ENCODE peak calls at places on chromosomes 11 and 22, in nine cellular contexts. M is endodermal cell, P is dorsolateral prefrontal cortex, X is fibroblast of villous mesenchyme, V is heart left ventricle, H is lower lobe of right lung, R is AG09319, Z is left ventricle myocardium inferior, I is fibroblast of the aortic adventitia. G is an unnamed sample.

GRCh38 chr11:1153951-1154487 is 3.7 kb upstream of the MUC5AC start:
- DNase-seq in M (peak), P (peak), X (peak), V (peak), H (peak), R (peak), Z (no peak), I (peak), G (peak)

GRCh38 chr11:68870470-68870869 is 28.8 kb upstream of the CPT1A start:
- DNase-seq in M (no peak), P (no peak), X (peak), V (no peak), H (no peak), R (no peak), Z (no peak), I (peak), G (no peak)

GRCh38 chr22:44739024-44739423 is 13.4 kb upstream of the ARHGAP8 start:
- DNase-seq in M (no peak), P (no peak), X (no peak), V (no peak), H (no peak), R (no peak), Z (no peak), I (no peak), G (no peak)

GRCh38 chr22:45226681-45227186 is 14.0 kb downstream of the KIAA0930 start:
- DNase-seq in M (peak), P (peak), X (no peak), V (no peak), H (peak), R (no peak), Z (no peak), I (peak), G (no peak)

GRCh38 chr11:36018967-36019596 is 75.2 kb downstream of the LDLRAD3 start:
- DNase-seq in M (no peak), P (no peak), X (no peak), V (no peak), H (no peak), R (no peak), Z (no peak), I (no peak), G (no peak)

GRCh38 chr11:74980627-74981026 is 8.1 kb upstream of the NEU3 start:
- DNase-seq in M (no peak), P (no peak), X (no peak), V (no peak), H (no peak), R (no peak), Z (no peak), I (no peak), G (no peak)

GRCh38 chr22:37212174-37212906 is at the start of gene SSTR3:
- DNase-seq in M (peak), P (no peak), X (no peak), V (no peak), H (peak), R (no peak), Z (no peak), I (no peak), G (peak)

GRCh38 chr11:73288873-73289707 is 17.0 kb downstream of the P2RY6 start:
- DNase-seq in M (peak), P (peak), X (peak), V (peak), H (peak), R (peak), Z (peak), I (peak), G (peak)

GRCh38 chr22:37659066-37659896 is 758 bp downstream of the PDXP start:
- DNase-seq in M (no peak), P (no peak), X (no peak), V (no peak), H (peak), R (no peak), Z (no peak), I (no peak), G (no peak)

GRCh38 chr22:49052023-49052538 is 775.6 kb downstream of the BRD1 start:
- DNase-seq in M (peak), P (no peak), X (no peak), V (no peak), H (no peak), R (no peak), Z (no peak), I (no peak), G (no peak)

GRCh38 chr22:30411780-30412179 is 13.8 kb upstream of the MTFP1 start:
- DNase-seq in M (no peak), P (no peak), X (no peak), V (no peak), H (no peak), R (no peak), Z (no peak), I (no peak), G (no peak)

GRCh38 chr11:102840018-102840417 is 3.4 kb downstream of the MMP3 start:
- DNase-seq in M (no peak), P (no peak), X (no peak), V (no peak), H (no peak), R (no peak), Z (no peak), I (no peak), G (no peak)

GRCh38 chr11:13238879-13239514 is 38.6 kb upstream of the BMAL1 start:
- DNase-seq in M (peak), P (peak), X (peak), V (no peak), H (peak), R (no peak), Z (peak), I (peak), G (no peak)

GRCh38 chr11:75667831-75668507 is 869 bp downstream of the MAP6 start:
- DNase-seq in M (peak), P (peak), X (no peak), V (peak), H (peak), R (no peak), Z (peak), I (peak), G (no peak)

GRCh38 chr22:29716814-29717213 is 3.0 kb upstream of the CABP7 start:
- DNase-seq in M (peak), P (peak), X (peak), V (no peak), H (peak), R (peak), Z (peak), I (peak), G (no peak)

GRCh38 chr11:129888451-129888850 is 6.9 kb downstream of the NFRKB start:
- DNase-seq in M (no peak), P (no peak), X (no peak), V (no peak), H (no peak), R (no peak), Z (no peak), I (no peak), G (no peak)

GRCh38 chr11:71397328-71397860 is 50.8 kb downstream of the DHCR7 start:
- DNase-seq in M (no peak), P (no peak), X (no peak), V (no peak), H (no peak), R (no peak), Z (no peak), I (no peak), G (no peak)

GRCh38 chr22:32204211-32204855 is 540 bp downstream of the RFPL2 start:
- DNase-seq in M (peak), P (no peak), X (no peak), V (no peak), H (no peak), R (no peak), Z (no peak), I (peak), G (no peak)

DNA sequence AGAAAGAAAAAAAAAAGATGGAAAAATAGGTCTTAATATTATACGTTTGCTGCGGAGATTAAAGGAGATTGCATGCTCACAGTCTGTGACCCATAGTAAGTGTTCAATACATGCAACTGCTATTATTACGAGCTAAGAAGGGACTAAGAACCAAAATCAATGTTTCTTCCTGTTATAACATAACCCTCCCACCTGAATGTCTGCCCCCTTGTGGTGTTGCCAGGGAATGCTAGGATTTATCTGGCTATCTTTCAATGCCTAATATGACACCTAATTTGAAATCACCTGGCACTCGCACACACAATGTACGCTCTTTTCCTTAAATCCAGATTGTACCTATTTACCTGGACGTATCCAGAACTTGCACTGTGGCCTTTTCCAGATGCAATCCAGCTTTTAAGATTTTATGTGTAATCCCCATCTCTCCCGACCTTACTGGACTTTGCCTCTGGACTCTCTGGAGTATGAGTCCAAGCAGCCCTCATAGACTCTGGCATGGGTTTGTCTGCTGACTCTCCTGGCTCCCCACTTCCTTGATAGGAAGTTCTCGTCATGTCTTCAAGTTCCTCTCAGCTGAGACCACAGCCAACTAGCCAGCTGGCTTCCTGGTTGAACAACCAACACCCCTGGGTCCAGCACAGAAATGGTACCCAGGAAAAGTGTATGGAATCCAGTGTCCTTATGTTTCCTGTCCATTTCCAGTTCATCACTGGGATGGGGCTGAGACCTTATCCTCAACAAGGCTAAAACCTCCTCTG is 151.5 kb downstream of the CCDC34 start:
- DNase-seq in M (peak), P (no peak), X (no peak), V (no peak), H (no peak), R (no peak), Z (peak), I (no peak), G (no peak)
- TF ChIP-seq CTCF in M (peak), P (no peak), X (peak), V (peak), H (peak), R (peak), Z (peak), I (peak), G (peak)

DNA sequence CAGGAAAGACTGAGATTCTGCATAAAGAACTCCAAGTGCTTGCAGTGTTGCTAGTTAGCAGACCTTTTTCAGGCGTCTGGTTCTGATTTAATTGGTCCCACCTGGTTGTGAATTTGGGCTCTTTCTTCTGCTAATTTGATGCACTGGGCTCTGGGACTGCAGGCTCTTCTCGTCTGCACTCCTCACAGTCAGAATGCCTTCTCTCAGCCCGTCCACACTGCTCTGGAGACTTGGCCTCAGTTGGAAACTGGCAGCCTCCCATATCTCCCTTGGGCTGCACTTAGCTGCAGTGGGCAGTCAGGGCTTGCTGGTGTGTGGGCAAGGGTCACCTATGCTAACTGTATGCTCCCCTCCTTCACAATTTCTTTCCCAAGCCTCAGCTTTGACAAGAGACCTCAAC is 1.5 kb downstream of the TRIM6 start:
- DNase-seq in M (peak), P (no peak), X (no peak), V (no peak), H (no peak), R (no peak), Z (no peak), I (no peak), G (no peak)
- TF ChIP-seq CTCF in M (no peak), P (no peak), X (no peak), V (no peak), H (no peak), R (no peak), Z (no peak), I (no peak), G (no peak)

GRCh38 chr11:16252373-16252772 is 104.0 kb downstream of the SOX6 start:
- DNase-seq in M (peak), P (no peak), X (peak), V (no peak), H (no peak), R (no peak), Z (no peak), I (no peak), G (no peak)
- TF ChIP-seq CTCF in M (peak), P (no peak), X (peak), V (no peak), H (no peak), R (no peak), Z (peak), I (no peak), G (peak)

DNA sequence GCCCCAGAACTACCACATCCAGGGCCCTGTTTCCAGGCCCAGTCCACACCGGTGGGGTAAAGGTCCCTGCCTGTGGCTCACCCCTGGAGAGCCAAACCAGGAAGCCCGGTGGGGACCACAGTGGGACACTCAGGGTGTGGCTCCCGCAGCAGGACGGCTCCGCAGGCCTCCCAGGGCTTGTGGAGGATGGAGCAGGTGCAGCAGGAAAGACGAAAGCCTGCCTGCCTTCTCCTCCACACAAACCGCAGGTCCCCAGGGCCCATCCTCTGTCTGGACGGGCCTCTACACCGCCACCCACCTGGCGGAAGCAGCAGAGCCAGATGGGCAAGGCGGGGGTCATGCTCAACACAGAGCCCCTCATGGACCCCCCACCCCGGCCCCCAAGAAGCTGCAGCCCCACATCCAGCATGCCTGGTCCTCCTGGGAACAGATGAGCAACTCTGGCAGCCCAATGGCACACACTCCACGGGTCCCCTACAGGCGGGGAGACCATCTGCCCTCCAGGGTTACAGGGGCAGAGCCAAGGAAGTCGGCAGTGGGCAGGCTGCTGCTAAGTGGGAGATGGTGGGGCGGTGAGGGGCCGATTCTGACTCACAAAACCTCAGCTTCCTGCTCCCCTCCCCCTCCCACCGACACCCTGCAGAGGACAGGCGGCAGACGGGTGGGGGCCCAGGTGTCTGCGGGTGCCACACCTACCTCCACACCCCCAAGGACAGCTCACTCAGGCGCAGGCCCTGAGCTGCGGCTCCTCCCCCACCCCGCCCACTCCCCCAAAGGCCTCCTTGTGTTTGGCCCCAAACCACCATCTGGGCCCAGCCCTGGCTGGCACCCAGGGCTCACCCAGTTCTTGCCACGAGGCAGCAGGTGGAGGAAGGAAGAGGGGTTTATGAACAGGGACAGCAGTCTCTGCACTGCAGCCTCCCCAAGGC is 5.2 kb downstream of the SBF1 start:
- DNase-seq in M (peak), P (no peak), X (peak), V (peak), H (peak), R (no peak), Z (peak), I (no peak), G (no peak)
- TF ChIP-seq CTCF in M (no peak), P (no peak), X (no peak), V (no peak), H (no peak), R (no peak), Z (no peak), I (no peak), G (no peak)

G was measured in chondrocyte.